ENCODE peak calls at places on chromosomes 13 and 19, in seven cellular contexts. Z is Kasumi-1; M is amniotic stem cell; E is activated effector memory CD4-positive, alpha-beta T cell treated with anti-CD3 and anti-CD28 coated beads, Interleukin-2, amount 50 U/mL, for 16 hours; L is posterior vena cava; J is naive thymus-derived CD4-positive, alpha-beta T cell; U is left colon. N is an unnamed sample.

GRCh38 chr13:95474992-95475391 is 77.5 kb upstream of the CLDN10 start:
- DNase-seq in L (no peak), U (no peak), Z (no peak), E (no peak), J (no peak), M (no peak), N (no peak)

GRCh38 chr13:44212633-44213387 is 160.8 kb upstream of the SERP2 start:
- DNase-seq in U (no peak), E (no peak), Z (no peak), L (no peak), J (no peak), M (no peak), N (no peak)

GRCh38 chr13:31896427-31896826 is 135.1 kb upstream of the FRY start:
- DNase-seq in J (no peak), U (no peak), L (no peak), E (no peak), M (peak), Z (no peak), N (no peak)

GRCh38 chr13:111491659-111492058 is 171.2 kb downstream of the TEX29 start:
- DNase-seq in J (no peak), L (peak), U (no peak), E (no peak), Z (no peak), M (no peak), N (no peak)

GRCh38 chr13:37306778-37307544 is 201.5 kb upstream of the CSNK1A1L start:
- DNase-seq in J (no peak), Z (peak), L (no peak), U (no peak), E (no peak), M (peak), N (no peak)

GRCh38 chr19:19458110-19458816 is 52.8 kb downstream of the GATAD2A start:
- DNase-seq in L (peak), J (no peak), U (no peak), M (no peak), Z (peak), E (no peak), N (no peak)

GRCh38 chr13:43232866-43233265 is 209.5 kb downstream of the DNAJC15 start:
- DNase-seq in L (no peak), E (no peak), U (no peak), Z (no peak), J (no peak), M (peak), N (no peak)

GRCh38 chr19:51607077-51607476 is 23.1 kb downstream of the SIGLEC5 start:
- DNase-seq in M (no peak), U (peak), Z (no peak), L (no peak), E (no peak), J (no peak), N (peak)

GRCh38 chr13:109778102-109778542 is 8.3 kb downstream of the IRS2 start:
- DNase-seq in U (no peak), L (no peak), M (no peak), Z (peak), J (no peak), E (no peak), N (no peak)

GRCh38 chr13:113836917-113837553 is 26.8 kb downstream of the GAS6 start:
- DNase-seq in E (no peak), U (peak), Z (no peak), J (no peak), L (no peak), M (no peak), N (no peak)

GRCh38 chr19:48341006-48341405 is 15.7 kb downstream of the EMP3 start:
- DNase-seq in M (no peak), Z (no peak), L (no peak), U (no peak), E (no peak), J (no peak), N (no peak)